ENCODE peak calls at places on chromosomes 7 and 10, in six cellular contexts. E, D, O, G, A and C are unnamed samples.

GRCh38 chr10:27369832-27370231 is 129.2 kb upstream of the ACBD5 start:
- DNase-seq in O (peak), E (peak), A (no peak), D (no peak), G (no peak), C (no peak)

GRCh38 chr7:109549461-109549860 is 979.8 kb downstream of the DNAJB9 start:
- DNase-seq in D (no peak), O (peak), E (no peak), A (no peak), G (no peak), C (no peak)

GRCh38 chr7:151038951-151039849 is 9.1 kb upstream of the ASIC3 start:
- DNase-seq in A (peak), G (peak), D (peak), O (no peak), E (peak), C (no peak)

GRCh38 chr10:3763035-3763456 is 22.0 kb downstream of the KLF6 start:
- DNase-seq in A (no peak), E (no peak), D (no peak), O (no peak), G (no peak), C (no peak)

GRCh38 chr7:22657479-22657878 is 69.5 kb upstream of the IL6 start:
- DNase-seq in G (no peak), A (no peak), D (no peak), O (no peak), E (no peak), C (no peak)

GRCh38 chr7:36747251-36747968 is 23.1 kb upstream of the AOAH start:
- DNase-seq in D (no peak), E (no peak), O (no peak), A (no peak), G (no peak), C (no peak)

GRCh38 chr7:127389321-127389720 is 3.2 kb downstream of the ZNF800 start:
- DNase-seq in A (no peak), O (no peak), E (no peak), D (no peak), G (no peak), C (no peak)

GRCh38 chr10:117563780-117564179 is 21.2 kb downstream of the EMX2 start:
- DNase-seq in O (no peak), E (no peak), D (no peak), G (no peak), A (no peak), C (no peak)

GRCh38 chr10:124648738-124649137 is 95.4 kb downstream of the FAM53B start:
- DNase-seq in D (peak), E (no peak), G (peak), O (no peak), A (peak), C (peak)

GRCh38 chr10:76971565-76972170 is 665.9 kb downstream of the KCNMA1 start:
- DNase-seq in D (no peak), O (no peak), E (no peak), A (no peak), G (no peak), C (no peak)

GRCh38 chr7:123598657-123599056 is 3.0 kb upstream of the ASB15 start:
- DNase-seq in A (no peak), E (no peak), G (peak), O (no peak), D (no peak), C (no peak)

GRCh38 chr10:102452672-102453340 is 1.5 kb upstream of the C10orf95 start:
- DNase-seq in E (no peak), O (no peak), G (peak), D (no peak), A (peak), C (no peak)

GRCh38 chr10:69093933-69094332 is 6.0 kb downstream of the SRGN start:
- DNase-seq in E (no peak), D (no peak), G (no peak), O (no peak), A (no peak), C (no peak)

GRCh38 chr10:68318331-68319059 is 13.4 kb upstream of the HNRNPH3 start:
- DNase-seq in G (no peak), A (no peak), O (no peak), E (no peak), D (no peak), C (no peak)

GRCh38 chr7:68148440-68148839 is 1151.8 kb downstream of the TYW1 start:
- DNase-seq in D (peak), A (no peak), O (no peak), E (no peak), G (no peak), C (no peak)

GRCh38 chr7:114901771-114902170 is 20.1 kb upstream of the MDFIC start:
- DNase-seq in E (no peak), G (no peak), A (no peak), O (no peak), D (no peak), C (no peak)

GRCh38 chr10:124142296-124142853 is 49.0 kb upstream of the CHST15 start:
- DNase-seq in O (no peak), A (no peak), G (no peak), E (no peak), D (no peak), C (no peak)

GRCh38 chr7:96949766-96950165 is 55.6 kb upstream of the DLX6 start:
- DNase-seq in G (peak), A (no peak), O (no peak), D (peak), E (no peak), C (no peak)

GRCh38 chr10:31133251-31133627 is 101.6 kb upstream of the ZNF438 start:
- DNase-seq in G (no peak), D (no peak), O (no peak), E (no peak), A (no peak), C (no peak)

GRCh38 chr10:25811141-25811685 is 122.8 kb upstream of the MYO3A start:
- DNase-seq in A (no peak), O (no peak), D (no peak), G (no peak), E (no peak), C (no peak)

GRCh38 chr7:69036301-69036700 is 562.0 kb upstream of the AUTS2 start:
- DNase-seq in E (no peak), D (no peak), O (no peak), G (no peak), A (no peak), C (no peak)